ENCODE peak calls at places on chromosomes 13 and 19, in four cellular contexts. J is heart left ventricle, L is stomach, P is breast epithelium. S is an unnamed sample. For H3K9me3 and H3K36me3, the result is how much of the 10 kb centered on the place peaks cover.

GRCh38 chr19:511101-511841 is 4.0 kb downstream of the TPGS1 start:
- DNase-seq in J (no peak), L (peak), P (no peak), S (no peak)

GRCh38 chr19:51701468-51702100 is 8.5 kb downstream of the SPACA6 start:
- DNase-seq in J (no peak), L (no peak), P (no peak), S (no peak)

GRCh38 chr19:53696951-53697350 is 65.2 kb downstream of the DPRX start:
- DNase-seq in J (no peak), L (no peak), P (no peak), S (no peak)

GRCh38 chr19:38079926-38080380 is 144.1 kb downstream of the DPF1 start:
- DNase-seq in J (no peak), L (peak), P (no peak), S (no peak)

GRCh38 chr19:55173717-55174409 is 6.2 kb downstream of the SYT5 start:
- DNase-seq in J (no peak), L (peak), P (no peak), S (peak)

GRCh38 chr13:106610511-106610910 is 42.6 kb upstream of the ARGLU1 start:
- DNase-seq in J (no peak), L (no peak), P (no peak), S (no peak)

GRCh38 chr19:14979136-14979497 is 547 bp downstream of the SLC1A6 start:
- DNase-seq in J (no peak), L (no peak), P (no peak), S (no peak)

GRCh38 chr19:33666196-33666595 is 44.4 kb downstream of the CHST8 start:
- DNase-seq in J (no peak), L (peak), P (no peak), S (no peak)

GRCh38 chr19:16216744-16217670 is 19.3 kb downstream of the AP1M1 start:
- DNase-seq in J (no peak), L (no peak), P (no peak), S (no peak)

GRCh38 chr13:43159007-43159406 is 135.6 kb downstream of the DNAJC15 start:
- DNase-seq in J (no peak), L (no peak), P (no peak), S (no peak)

DNA sequence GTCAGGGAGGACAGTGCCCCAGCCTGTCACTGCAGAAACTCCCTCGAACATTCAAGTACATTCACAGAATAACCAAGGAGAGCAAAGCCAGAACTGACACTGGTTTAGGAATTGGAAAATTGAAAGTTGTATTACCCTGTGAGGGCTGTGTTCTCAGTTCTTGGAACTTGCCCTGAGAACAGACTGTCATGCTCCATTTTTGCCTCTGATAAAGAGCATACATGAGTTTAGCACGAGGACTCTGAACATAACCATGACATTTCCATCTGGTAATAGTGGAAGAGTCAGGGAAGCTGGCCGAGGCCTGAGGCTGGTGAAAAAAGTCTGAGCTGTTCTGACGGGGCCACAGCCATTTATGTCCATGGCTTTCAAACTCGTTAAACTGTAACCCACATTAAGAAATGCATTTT is 15.2 kb upstream of the SLC25A30 start:
- DNase-seq in J (no peak), L (no peak), P (no peak), S (no peak)
- H3K27ac ChIP-seq in J (peak), L (no peak), P (no peak), S (peak)

GRCh38 chr19:56601375-56601774 is 6.3 kb downstream of the ZNF71 start:
- DNase-seq in J (no peak), L (no peak), P (no peak), S (no peak)
- H3K9me3 ChIP-seq in J (under half), L (under half), P (under half), S (under half)

GRCh38 chr19:45558399-45558878 is 26.2 kb downstream of the OPA3 start:
- DNase-seq in J (no peak), L (peak), P (no peak), S (no peak)
- H3K36me3 ChIP-seq in J (under half), L (under half), P (under half), S (under half)

DNA sequence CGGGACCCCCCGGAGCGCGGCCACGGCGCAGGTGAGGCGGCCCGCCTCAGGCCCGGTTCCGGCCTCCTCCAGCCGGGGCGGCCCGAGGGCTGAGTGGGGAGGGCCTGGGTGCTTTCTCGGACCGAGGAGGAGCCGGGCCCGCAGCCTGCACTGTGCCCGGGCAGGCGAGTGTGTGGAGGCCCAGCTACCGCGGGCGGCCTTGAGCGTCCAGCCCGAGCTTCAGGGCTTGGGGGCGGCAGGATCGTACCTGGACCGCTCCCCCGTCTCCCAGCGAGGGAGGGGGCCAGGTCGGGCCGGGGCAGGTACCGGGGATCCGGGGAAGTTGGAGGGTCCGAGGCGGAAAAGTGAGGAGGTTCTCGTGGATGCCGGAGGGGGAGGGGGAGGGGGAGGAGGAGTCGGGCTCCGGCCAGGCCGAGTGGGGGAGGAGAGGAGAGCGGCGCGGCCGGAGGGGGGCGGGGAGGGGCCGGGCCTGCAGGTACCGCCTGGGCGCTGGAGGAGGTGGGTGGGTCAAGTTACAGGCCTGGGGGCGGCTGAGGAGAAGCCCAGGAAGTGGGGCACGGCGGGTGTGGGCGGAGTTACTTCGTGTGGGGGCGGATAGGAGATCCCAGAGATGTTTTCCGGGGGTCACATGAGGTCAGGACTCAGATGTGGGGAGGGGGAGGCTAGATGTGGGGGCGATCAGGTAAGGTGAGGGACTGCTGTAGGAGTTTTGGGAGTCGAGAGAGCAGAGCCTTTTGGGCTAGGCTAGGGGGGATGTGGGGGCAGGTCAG is 545 bp downstream of the NACC1 start:
- DNase-seq in J (peak), L (peak), P (no peak), S (no peak)
- H3K27ac ChIP-seq in J (peak), L (peak), P (peak), S (peak)

S was measured in right atrium auricular region.